ENCODE peak calls at places on chromosome 19, in six cellular contexts. U, L, S, H, W and J are unnamed samples.

GRCh38 chr19:15508035-15508710 is at the start of gene CYP4F22:
- DNase-seq in H (no peak), W (no peak), L (peak), U (peak), S (no peak), J (no peak)

GRCh38 chr19:15324791-15325519 is 7.4 kb downstream of the BRD4 start:
- DNase-seq in H (no peak), S (no peak), L (no peak), W (peak), U (no peak), J (peak)

GRCh38 chr19:811007-811434 is 10.7 kb downstream of the PLPPR3 start:
- DNase-seq in U (no peak), W (no peak), S (no peak), L (no peak), H (no peak), J (no peak)

GRCh38 chr19:49809155-49809986 is 3.7 kb downstream of the FUZ start:
- DNase-seq in W (peak), H (peak), U (peak), S (peak), L (peak), J (peak)

GRCh38 chr19:33767898-33768413 is 28.7 kb upstream of the KCTD15 start:
- DNase-seq in H (no peak), S (no peak), U (no peak), W (no peak), L (peak), J (peak)

GRCh38 chr19:18091217-18091608 is 4.5 kb upstream of the IL12RB1 start:
- DNase-seq in S (peak), U (peak), H (peak), W (peak), L (no peak), J (peak)

GRCh38 chr19:9531933-9532332 is 6.5 kb downstream of the ZNF426 start:
- DNase-seq in L (no peak), H (no peak), U (no peak), W (no peak), S (no peak), J (no peak)

GRCh38 chr19:41810301-41810700 is 13.9 kb downstream of the CEACAM3 start:
- DNase-seq in S (no peak), W (no peak), H (no peak), L (no peak), U (no peak), J (no peak)

GRCh38 chr19:3146677-3147100 is 10.9 kb downstream of the GNA15 start:
- DNase-seq in H (peak), L (no peak), U (peak), W (no peak), S (no peak), J (no peak)

GRCh38 chr19:50695251-50696064 is 24.1 kb downstream of the SHANK1 start:
- DNase-seq in U (no peak), H (no peak), S (no peak), L (peak), W (no peak), J (no peak)

GRCh38 chr19:11179716-11180297 is 17.5 kb downstream of the KANK2 start:
- DNase-seq in U (no peak), H (no peak), W (no peak), S (no peak), L (no peak), J (no peak)